ENCODE peak calls at places on chromosome 19, in six cellular contexts. B is HFFc6, X is progenitor cell of endocrine pancreas, K is tibial nerve, V is AG04450, A is stomach. H is an unnamed sample.
A peak's percentile ranks its signal among the peaks of the same experiment; 100 is the strongest.

GRCh38 chr19:44745887-44746600 is 2.5 kb upstream of the BCL3 start:
- DNase-seq in B (no peak), X (no peak), K (no peak), V (no peak), A (no peak), H (no peak)

GRCh38 chr19:54424201-54424600 is 8.9 kb downstream of the TTYH1 start:
- DNase-seq in B (no peak), X (no peak), K (no peak), V (no peak), A (no peak), H (no peak)

GRCh38 chr19:23345838-23346237 is 49.4 kb downstream of the ZNF91 start:
- DNase-seq in B (no peak), X (no peak), K (no peak), V (no peak), A (no peak), H (no peak)

GRCh38 chr19:17074628-17075034 is 621 bp downstream of the HAUS8 start:
- DNase-seq in B (no peak), X (no peak), K (no peak), V (no peak), A (no peak), H (no peak)

GRCh38 chr19:45478454-45479238 is 10.8 kb downstream of the FOSB start:
- DNase-seq in B (peak; percentile 90), X (peak; percentile 81), K (peak; percentile 89), V (peak; percentile 86), A (peak; percentile 86), H (no peak)

GRCh38 chr19:56537442-56537841 is 1.3 kb upstream of the ZFP28 start:
- DNase-seq in B (no peak), X (no peak), K (no peak), V (no peak), A (no peak), H (no peak)

GRCh38 chr19:2517881-2518601 is 42.1 kb downstream of the GADD45B start:
- DNase-seq in B (no peak), X (no peak), K (no peak), V (no peak), A (no peak), H (no peak)

GRCh38 chr19:17255150-17255621 is 9.4 kb downstream of the USHBP1 start:
- DNase-seq in B (no peak), X (no peak), K (no peak), V (no peak), A (no peak), H (no peak)

GRCh38 chr19:17843428-17843827 is 4.4 kb downstream of the JAK3 start:
- DNase-seq in B (no peak), X (no peak), K (no peak), V (no peak), A (no peak), H (no peak)

GRCh38 chr19:35458821-35459391 is 10.8 kb downstream of the FFAR2 start:
- DNase-seq in B (no peak), X (peak; percentile 16), K (no peak), V (no peak), A (peak; percentile 72), H (no peak)

GRCh38 chr19:44025217-44025936 is at the start of gene ZNF222:
- DNase-seq in B (peak; percentile 83), X (peak; percentile 43), K (peak; percentile 78), V (peak; percentile 70), A (peak; percentile 83), H (peak; percentile 28)

GRCh38 chr19:34649886-34650543 is 26.9 kb downstream of the SCGB2B2 start:
- DNase-seq in B (no peak), X (no peak), K (no peak), V (no peak), A (no peak), H (no peak)

GRCh38 chr19:39057615-39058014 is 25.3 kb upstream of the FBXO27 start:
- DNase-seq in B (no peak), X (no peak), K (no peak), V (no peak), A (no peak), H (no peak)

GRCh38 chr19:11196406-11197287 is 698 bp downstream of the KANK2 start:
- DNase-seq in B (no peak), X (no peak), K (no peak), V (no peak), A (peak; percentile 36), H (no peak)

GRCh38 chr19:17121736-17122293 is 46.2 kb downstream of the MYO9B start:
- DNase-seq in B (no peak), X (no peak), K (no peak), V (no peak), A (no peak), H (no peak)

GRCh38 chr19:12788682-12789097 is 2.6 kb upstream of the JUNB start:
- DNase-seq in B (no peak), X (no peak), K (peak; percentile 79), V (no peak), A (peak; percentile 81), H (no peak)

GRCh38 chr19:15354557-15355296 is 22.4 kb upstream of the BRD4 start:
- DNase-seq in B (no peak), X (no peak), K (no peak), V (no peak), A (no peak), H (no peak)

GRCh38 chr19:46984077-46985010 is 35.3 kb upstream of the NPAS1 start:
- DNase-seq in B (peak; percentile 35), X (no peak), K (peak; percentile 43), V (no peak), A (no peak), H (no peak)

GRCh38 chr19:48830088-48830487 is 6.2 kb downstream of the HSD17B14 start:
- DNase-seq in B (no peak), X (no peak), K (no peak), V (no peak), A (no peak), H (no peak)

GRCh38 chr19:30666301-30666803 is 294.2 kb downstream of the ZNF536 start:
- DNase-seq in B (peak; percentile 10), X (peak; percentile 60), K (peak; percentile 65), V (no peak), A (peak; percentile 47), H (no peak)

GRCh38 chr19:3572855-3573161 is at the start of gene HMG20B:
- DNase-seq in B (no peak), X (no peak), K (no peak), V (no peak), A (no peak), H (no peak)

GRCh38 chr19:16373539-16373938 is 48.9 kb downstream of the KLF2 start:
- DNase-seq in B (peak; percentile 49), X (no peak), K (peak; percentile 84), V (peak; percentile 57), A (no peak), H (no peak)

GRCh38 chr19:2362970-2363300 is 2.9 kb downstream of the TMPRSS9 start:
- DNase-seq in B (no peak), X (no peak), K (no peak), V (no peak), A (no peak), H (no peak)

GRCh38 chr19:47613165-47614146 is 4.5 kb downstream of the BICRA start:
- DNase-seq in B (peak; percentile 60), X (no peak), K (no peak), V (peak; percentile 41), A (no peak), H (no peak)

GRCh38 chr19:40502647-40503046 is 35.8 kb downstream of the SPTBN4 start:
- DNase-seq in B (peak; percentile 21), X (no peak), K (no peak), V (no peak), A (peak; percentile 55), H (no peak)
- TF ChIP-seq CTCF in B (peak; percentile 35), X (peak; percentile 33), K (no peak), V (no peak), A (peak; percentile 23), H (no peak)

GRCh38 chr19:9827325-9828238 is at the start of gene UBL5:
- DNase-seq in B (peak; percentile 73), X (peak; percentile 69), K (peak; percentile 85), V (no peak), A (peak; percentile 92), H (peak; percentile 98)
- TF ChIP-seq CTCF in B (no peak), X (no peak), K (no peak), V (no peak), A (no peak), H (no peak)

DNA sequence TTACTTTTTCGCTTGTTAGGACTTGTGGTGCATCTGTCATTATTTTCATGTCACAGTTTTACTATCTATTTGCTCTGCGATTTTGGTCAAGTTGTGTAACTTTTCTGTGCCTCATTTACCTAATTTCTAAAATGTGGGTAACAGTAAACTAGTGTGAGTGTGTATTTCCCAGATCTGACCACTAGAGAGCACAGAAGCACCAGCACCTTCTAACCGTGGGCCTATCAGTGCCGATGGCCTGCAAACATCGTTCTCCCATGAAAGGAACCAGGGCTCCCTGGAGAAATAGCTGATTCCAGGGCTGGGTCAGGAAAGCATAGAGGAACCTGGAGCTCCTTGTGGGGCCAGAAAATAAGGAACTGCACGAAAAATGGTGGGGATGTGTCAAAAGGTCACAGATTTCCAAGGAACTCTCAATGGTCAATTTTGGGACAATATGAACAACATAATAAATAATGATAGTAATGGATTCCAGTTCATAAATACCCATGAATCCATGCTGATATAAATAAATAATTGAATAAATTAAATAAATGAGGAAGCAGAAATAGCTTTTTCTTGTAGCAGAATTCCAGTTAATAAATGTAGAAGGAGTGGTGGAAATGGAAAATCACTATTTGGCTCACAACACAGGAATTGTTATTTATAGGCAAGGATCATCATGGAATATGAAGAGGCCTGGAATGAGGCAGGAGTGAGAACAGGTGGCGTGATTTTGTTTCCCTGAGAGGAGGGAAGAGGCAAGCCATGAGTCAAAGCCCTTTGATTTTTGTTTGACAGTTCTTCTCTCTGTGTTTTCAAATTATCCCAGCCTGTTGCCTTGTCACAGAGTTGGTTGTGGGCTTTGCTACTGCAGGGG is 31.1 kb downstream of the CEACAM8 start:
- DNase-seq in B (peak; percentile 49), X (no peak), K (peak; percentile 5), V (no peak), A (peak; percentile 29), H (no peak)
- TF ChIP-seq CTCF in B (peak; percentile 77), X (peak; percentile 69), K (peak; percentile 46), V (peak; percentile 76), A (peak; percentile 43), H (peak; percentile 53)

DNA sequence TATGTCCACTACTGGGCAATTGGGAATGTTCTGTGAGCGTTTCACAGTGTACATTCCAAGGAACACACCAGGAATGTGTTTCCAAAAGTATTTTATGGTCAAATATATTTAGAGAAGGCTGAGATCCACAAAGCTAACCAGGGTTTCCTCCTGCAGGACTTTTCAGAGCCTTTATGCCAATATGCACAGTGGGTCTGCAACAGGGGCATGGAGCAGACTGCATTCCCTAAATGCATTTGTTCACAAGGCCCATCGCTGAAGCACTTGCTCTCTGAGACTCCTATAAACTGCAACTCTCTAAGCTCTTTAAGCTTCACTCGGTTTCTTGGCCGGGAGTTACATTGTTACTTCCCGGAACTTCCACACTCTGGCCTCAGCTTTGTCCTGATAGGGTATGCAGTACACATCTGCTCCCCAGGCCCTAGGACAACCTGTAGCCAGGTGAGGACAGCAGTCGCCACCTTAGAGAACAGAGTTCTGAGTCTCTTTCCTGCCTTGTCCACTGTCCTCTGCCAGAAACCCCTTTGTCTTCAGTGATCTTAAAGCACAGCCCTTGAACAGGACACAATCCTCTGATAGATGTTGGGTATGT is 33.5 kb downstream of the FBN3 start:
- DNase-seq in B (no peak), X (no peak), K (no peak), V (no peak), A (no peak), H (no peak)
- TF ChIP-seq CTCF in B (no peak), X (no peak), K (no peak), V (no peak), A (no peak), H (no peak)

H was measured in D721Med.